ENCODE peak calls at places on chromosomes 4 and X, in six cellular contexts. A, I, Y, K, V and R are unnamed samples.

GRCh38 chr4:48778431-48779094 is 1.5 kb downstream of the FRYL start:
- DNase-seq in Y (no peak), A (peak), V (no peak), K (peak), I (no peak), R (no peak)

GRCh38 chrX:22325091-22325490 is 52.4 kb downstream of the CBLL2 start:
- DNase-seq in Y (no peak), I (no peak), A (peak), K (no peak), V (no peak), R (no peak)

GRCh38 chr4:132417220-132417619 is 731.9 kb upstream of the PCDH10 start:
- DNase-seq in V (no peak), I (no peak), A (no peak), Y (no peak), K (no peak), R (no peak)

GRCh38 chr4:40453912-40454311 is 118.8 kb downstream of the CHRNA9 start:
- DNase-seq in A (no peak), V (no peak), Y (no peak), I (no peak), K (no peak), R (no peak)

GRCh38 chr4:88341227-88342192 is 37.1 kb upstream of the HERC6 start:
- DNase-seq in Y (no peak), I (no peak), K (no peak), A (peak), V (no peak), R (peak)

GRCh38 chr4:99855677-99856076 is 38.5 kb downstream of the LAMTOR3 start:
- DNase-seq in K (peak), I (no peak), Y (no peak), A (no peak), V (no peak), R (no peak)

GRCh38 chr4:169229571-169230028 is 41.2 kb downstream of the SH3RF1 start:
- DNase-seq in Y (no peak), V (no peak), K (no peak), A (peak), I (no peak), R (peak)

GRCh38 chr4:80788798-80789197 is 241.7 kb upstream of the BMP3 start:
- DNase-seq in I (no peak), V (no peak), K (peak), Y (no peak), A (no peak), R (no peak)

GRCh38 chrX:154738013-154738738 is 12.7 kb downstream of the GAB3 start:
- DNase-seq in V (no peak), Y (peak), K (no peak), A (peak), I (no peak), R (peak)

GRCh38 chrX:49972313-49972712 is 49.9 kb downstream of the CLCN5 start:
- DNase-seq in A (no peak), V (no peak), I (no peak), K (no peak), Y (no peak), R (no peak)

GRCh38 chr4:186685744-186686143 is 37.9 kb downstream of the FAT1 start:
- DNase-seq in V (no peak), I (no peak), A (no peak), Y (no peak), K (no peak), R (peak)

GRCh38 chrX:43861750-43862149 is 20.5 kb downstream of the MAOB start:
- DNase-seq in Y (no peak), I (no peak), K (no peak), V (no peak), A (no peak), R (no peak)

GRCh38 chr4:128653514-128654420 is 155.7 kb upstream of the JADE1 start:
- DNase-seq in V (no peak), A (no peak), I (no peak), K (no peak), Y (no peak), R (no peak)

GRCh38 chr4:176469546-176469945 is 149.8 kb downstream of the SPCS3 start:
- DNase-seq in Y (no peak), K (no peak), A (no peak), V (no peak), I (no peak), R (no peak)

GRCh38 chr4:5554376-5554775 is 154.0 kb downstream of the EVC2 start:
- DNase-seq in K (no peak), Y (no peak), V (no peak), A (peak), I (no peak), R (no peak)

GRCh38 chrX:107496786-107497185 is 47.3 kb downstream of the FRMPD3 start:
- DNase-seq in K (no peak), V (no peak), I (no peak), A (no peak), Y (no peak), R (no peak)

GRCh38 chr4:165207016-165207430 is 338 bp upstream of the KLHL2 start:
- DNase-seq in A (peak), I (no peak), V (no peak), Y (no peak), K (peak), R (no peak)

GRCh38 chr4:74395633-74396032 is 30.7 kb downstream of the EREG start:
- DNase-seq in A (no peak), Y (no peak), K (no peak), V (no peak), I (no peak), R (no peak)

GRCh38 chr4:105088110-105088879 is 58.4 kb upstream of the TET2 start:
- DNase-seq in I (no peak), K (no peak), Y (no peak), V (no peak), A (peak), R (peak)

GRCh38 chrX:31057291-31057690 is 14.6 kb downstream of the FTHL17 start:
- DNase-seq in K (peak), V (no peak), A (no peak), Y (no peak), I (no peak), R (no peak)

GRCh38 chr4:173288296-173288695 is 45.9 kb downstream of the HMGB2 start:
- DNase-seq in A (peak), K (peak), V (peak), Y (no peak), I (peak), R (no peak)

GRCh38 chr4:113645771-113646455 is 115.6 kb downstream of the CAMK2D start:
- DNase-seq in K (no peak), I (no peak), A (peak), Y (no peak), V (no peak), R (peak)

GRCh38 chrX:155056877-155057792 is 13.8 kb downstream of the CMC4 start:
- DNase-seq in I (no peak), K (peak), A (peak), V (peak), Y (peak), R (peak)

GRCh38 chrX:132127748-132128147 is at the start of gene FRMD7:
- DNase-seq in I (no peak), A (no peak), Y (no peak), K (no peak), V (peak), R (peak)

GRCh38 chr4:5785806-5786680 is 75.0 kb downstream of the EVC start:
- DNase-seq in V (no peak), A (peak), Y (peak), K (no peak), I (no peak), R (no peak)

GRCh38 chr4:61201562-61202099 is 1.5 kb downstream of the ADGRL3 start:
- DNase-seq in V (no peak), Y (no peak), K (no peak), I (no peak), A (no peak), R (no peak)

GRCh38 chrX:136752796-136753195 is 27.9 kb downstream of the ARHGEF6 start:
- DNase-seq in Y (no peak), A (no peak), V (no peak), K (no peak), I (no peak), R (no peak)

GRCh38 chrX:41921492-41922124 is 1.7 kb downstream of the CASK start:
- DNase-seq in A (peak), V (no peak), Y (no peak), I (no peak), K (peak), R (no peak)

GRCh38 chr4:114265342-114265741 is 285.9 kb upstream of the ARSJ start:
- DNase-seq in A (no peak), V (no peak), K (no peak), I (no peak), Y (no peak), R (no peak)

GRCh38 chr4:188714488-188714887 is 575.2 kb downstream of the TRIML1 start:
- DNase-seq in I (no peak), A (no peak), Y (no peak), K (no peak), V (no peak), R (no peak)

GRCh38 chr4:77994194-77994721 is 62.9 kb upstream of the FRAS1 start:
- DNase-seq in Y (no peak), I (no peak), K (peak), A (peak), V (peak), R (peak)

GRCh38 chr4:123361195-123361861 is 35.3 kb upstream of the SPRY1 start:
- DNase-seq in A (peak), Y (no peak), I (no peak), V (no peak), K (no peak), R (peak)

GRCh38 chr4:128337863-128338262 is 50.2 kb upstream of the PGRMC2 start:
- DNase-seq in K (no peak), A (peak), V (no peak), I (no peak), Y (no peak), R (no peak)

GRCh38 chrX:149499766-149500165 is 5.3 kb downstream of the IDS start:
- DNase-seq in A (no peak), V (no peak), K (no peak), I (no peak), Y (no peak), R (no peak)

GRCh38 chrX:145213504-145213903 is 33.8 kb upstream of the SPANXN1 start:
- DNase-seq in K (peak), A (no peak), I (no peak), Y (no peak), V (no peak), R (no peak)

GRCh38 chr4:159048166-159048886 is 54.6 kb upstream of the RAPGEF2 start:
- DNase-seq in V (peak), Y (peak), K (no peak), I (no peak), A (peak), R (peak)

GRCh38 chr4:55016131-55016530 is 109.3 kb downstream of the KDR start:
- DNase-seq in I (no peak), V (no peak), K (no peak), Y (no peak), A (no peak), R (no peak)